ENCODE peak calls at places on chromosome 10, in ten cellular contexts. E is K562, A is HepG2, B is mammary epithelial cell, L is MM.1S, P is PC-9, T is HCT116, D is hepatocyte, Y is A673, M is astrocyte. R is an unnamed sample.

GRCh38 chr10:79559726-79560125 is 481 bp downstream of the SFTPA2 start:
- DNase-seq in A (no peak), E (no peak), B (peak; percentile 25), M (peak; percentile 8), L (no peak), D (no peak), Y (no peak), P (no peak), T (no peak), R (peak; percentile 22)

GRCh38 chr10:3955954-3956617 is 171.1 kb upstream of the KLF6 start:
- DNase-seq in P (no peak), B (no peak), E (no peak), D (no peak), M (no peak), Y (no peak), T (no peak), A (no peak), L (no peak), R (no peak)

GRCh38 chr10:90313548-90314325 is 544.1 kb downstream of the HTR7 start:
- DNase-seq in M (peak; percentile 65), B (peak; percentile 77), E (no peak), D (no peak), A (no peak), Y (peak; percentile 35), L (no peak), T (peak; percentile 88), P (peak; percentile 69), R (peak; percentile 67)

GRCh38 chr10:43665054-43665453 is 16.4 kb upstream of the ZNF32 start:
- DNase-seq in Y (no peak), B (no peak), E (no peak), M (no peak), P (no peak), L (no peak), A (no peak), T (no peak), D (no peak), R (peak; percentile 28)

GRCh38 chr10:30088178-30088577 is 28.8 kb upstream of the JCAD start:
- DNase-seq in A (no peak), E (no peak), L (no peak), D (no peak), P (no peak), T (no peak), B (no peak), M (no peak), Y (peak; percentile 81), R (no peak)

GRCh38 chr10:13724484-13724883 is 137.7 kb downstream of the PRPF18 start:
- DNase-seq in L (no peak), Y (no peak), M (no peak), B (no peak), D (no peak), E (no peak), A (no peak), P (no peak), T (no peak), R (peak; percentile 44)

GRCh38 chr10:132577350-132578005 is 39.9 kb downstream of the INPP5A start:
- DNase-seq in L (no peak), Y (no peak), A (peak; percentile 32), D (no peak), P (no peak), T (no peak), E (no peak), B (no peak), M (no peak), R (no peak)

GRCh38 chr10:128062837-128063563 is 63.2 kb downstream of the MKI67 start:
- DNase-seq in E (no peak), B (no peak), D (no peak), Y (no peak), A (no peak), P (no peak), T (no peak), L (peak; percentile 67), M (no peak), R (no peak)

GRCh38 chr10:77531441-77532001 is 106.1 kb downstream of the KCNMA1 start:
- DNase-seq in D (peak; percentile 55), E (no peak), M (peak; percentile 84), A (no peak), B (peak; percentile 82), P (peak; percentile 79), Y (peak; percentile 87), T (peak; percentile 60), L (no peak), R (peak; percentile 86)

GRCh38 chr10:108392286-108392685 is 1227.8 kb upstream of the SORCS1 start:
- DNase-seq in T (no peak), D (no peak), M (peak; percentile 61), Y (no peak), P (no peak), B (peak; percentile 47), L (no peak), E (no peak), A (no peak), R (peak; percentile 70)

GRCh38 chr10:43078986-43079273 is 2.1 kb downstream of the RET start:
- DNase-seq in Y (peak; percentile 81), B (no peak), P (no peak), T (no peak), E (peak; percentile 76), L (no peak), M (no peak), A (no peak), D (peak; percentile 32), R (no peak)

GRCh38 chr10:6912929-6913328 is 332.9 kb upstream of the PRKCQ start:
- DNase-seq in L (peak; percentile 46), D (peak; percentile 11), B (no peak), Y (no peak), A (no peak), P (no peak), T (no peak), E (no peak), M (no peak), R (peak; percentile 54)

GRCh38 chr10:29533696-29534285 is 101.0 kb downstream of the SVIL start:
- DNase-seq in A (no peak), E (no peak), Y (no peak), M (peak; percentile 46), L (no peak), D (no peak), B (peak; percentile 6), P (no peak), T (no peak), R (peak; percentile 49)

GRCh38 chr10:27256299-27256698 is 15.7 kb upstream of the ACBD5 start:
- DNase-seq in P (no peak), D (no peak), M (no peak), L (no peak), B (no peak), Y (no peak), T (no peak), E (no peak), A (no peak), R (no peak)

GRCh38 chr10:27256790-27257189 is 16.2 kb upstream of the ACBD5 start:
- DNase-seq in D (no peak), B (no peak), E (no peak), M (no peak), L (no peak), Y (peak; percentile 8), T (no peak), P (no peak), A (no peak), R (no peak)

GRCh38 chr10:27258838-27259532 is 18.4 kb upstream of the ACBD5 start:
- DNase-seq in L (peak; percentile 25), P (no peak), A (no peak), T (no peak), D (peak; percentile 58), E (no peak), B (no peak), M (no peak), Y (peak; percentile 10), R (no peak)

DNA sequence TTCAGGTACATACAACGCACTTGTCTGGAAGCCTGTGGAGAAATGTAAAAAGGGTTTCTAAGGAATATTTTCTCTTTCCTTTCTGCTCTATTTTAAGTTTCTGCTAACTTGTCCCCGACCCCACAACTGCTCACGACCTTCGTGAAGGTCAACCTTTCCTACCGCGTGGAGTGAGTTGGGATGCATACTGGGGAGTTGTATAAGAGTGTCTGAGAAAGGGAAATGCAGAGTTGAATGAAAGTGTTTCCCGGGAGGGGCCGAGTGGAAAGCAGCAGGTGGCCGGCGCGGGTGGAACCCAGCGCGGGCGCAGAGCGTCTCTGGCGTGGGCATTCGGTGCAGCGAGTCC is 17.9 kb upstream of the ACBD5 start:
- DNase-seq in B (no peak), T (no peak), E (no peak), Y (no peak), L (no peak), P (no peak), M (no peak), D (no peak), A (no peak), R (no peak)
- TF ChIP-seq EZH2 in B (no peak), T (no peak), E (no peak), Y (no peak), L (no peak), P (no peak), M (no peak), D (no peak), A (no peak), R (no peak)

GRCh38 chr10:49379596-49380410 is 16.1 kb downstream of the DRGX start:
- DNase-seq in T (peak; percentile 16), B (no peak), D (no peak), Y (no peak), E (peak; percentile 51), A (peak; percentile 13), P (no peak), M (no peak), L (no peak), R (no peak)
- TF ChIP-seq CTCF in T (peak; percentile 57), B (peak; percentile 12), D (no peak), Y (no peak), E (peak; percentile 67), A (peak; percentile 27), P (peak; percentile 32), M (no peak), L (peak; percentile 20), R (peak; percentile 1)

DNA sequence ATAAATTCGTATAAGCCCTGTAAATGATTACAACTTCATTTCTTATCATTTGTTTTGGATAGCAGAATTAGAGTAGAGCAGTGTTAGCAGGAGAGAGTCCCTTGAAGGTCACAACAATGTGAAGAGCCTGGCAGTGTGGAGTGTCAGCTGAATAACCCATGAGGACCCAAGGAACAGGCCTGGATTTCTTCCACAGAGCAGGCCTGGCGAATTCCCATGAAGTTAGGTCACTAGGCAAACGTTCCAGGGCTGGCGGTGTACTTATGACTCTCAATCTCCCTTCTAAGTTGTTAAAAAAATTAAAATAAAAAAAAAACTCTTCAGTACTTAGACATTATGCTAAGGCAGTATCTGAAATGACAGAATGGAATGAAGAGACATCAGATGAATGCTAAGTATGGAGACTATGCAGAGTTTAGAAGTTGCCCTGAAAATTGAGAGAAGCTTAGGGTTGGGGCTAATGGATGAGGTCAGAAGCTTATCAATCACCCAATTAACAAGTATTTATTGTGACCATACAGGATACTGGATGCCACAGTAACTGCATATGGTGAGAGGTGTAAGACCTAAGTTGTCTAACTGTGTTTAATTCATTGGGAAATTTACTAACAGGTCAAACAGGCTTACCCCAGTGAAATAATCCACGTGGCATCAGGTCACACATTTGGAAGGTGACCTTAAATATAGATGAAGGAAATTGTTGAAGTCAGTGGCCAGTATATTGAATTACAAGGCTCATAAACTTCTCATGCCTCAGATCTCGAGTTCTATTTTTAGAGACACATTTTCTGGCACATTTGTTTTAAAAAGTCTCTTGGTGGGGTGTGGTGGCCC is 126.2 kb upstream of the NRP1 start:
- DNase-seq in A (no peak), E (no peak), B (no peak), T (no peak), P (no peak), Y (no peak), D (peak; percentile 33), L (no peak), M (peak; percentile 79), R (peak; percentile 86)
- TF ChIP-seq EZH2 in A (no peak), E (no peak), B (no peak), T (no peak), P (no peak), Y (no peak), D (no peak), L (no peak), M (no peak), R (no peak)

GRCh38 chr10:101038486-101038885 is 7.5 kb downstream of the SFXN3 start:
- DNase-seq in A (no peak), D (no peak), T (no peak), P (no peak), L (no peak), M (no peak), B (no peak), Y (no peak), E (peak; percentile 29), R (no peak)
- TF ChIP-seq CTCF in A (no peak), D (no peak), T (no peak), P (no peak), L (peak; percentile 22), M (peak; percentile 12), B (no peak), Y (peak; percentile 21), E (peak; percentile 16), R (no peak)

R was measured in fibroblast of lung.